ENCODE peak calls at places on chromosomes 16 and 17, in eight cellular contexts. Y is lower leg skin, X is kidney epithelial cell, D is cardiac muscle cell, C is adrenal gland, M is uterus, R is lung, F is upper lobe of right lung. N is an unnamed sample.

GRCh38 chr17:40482722-40483121 is 18.7 kb downstream of the TNS4 start:
- DNase-seq in R (no peak), Y (no peak), F (no peak), C (no peak), M (no peak), X (no peak), D (no peak), N (no peak)

GRCh38 chr16:84266451-84266850 is 26.6 kb upstream of the KCNG4 start:
- DNase-seq in C (peak; percentile 88), Y (no peak), D (peak; percentile 76), R (peak; percentile 44), F (no peak), M (no peak), X (no peak), N (no peak)

GRCh38 chr17:50048988-50049387 is 6.9 kb upstream of the ITGA3 start:
- DNase-seq in D (no peak), F (no peak), C (no peak), R (no peak), M (no peak), X (no peak), Y (no peak), N (no peak)

GRCh38 chr16:2147981-2148671 is at the start of gene RAB26:
- DNase-seq in M (peak; percentile 66), F (peak; percentile 93), X (no peak), D (peak; percentile 67), Y (peak; percentile 95), C (peak; percentile 95), R (peak; percentile 87), N (no peak)

GRCh38 chr17:73742915-73743314 is 98.7 kb upstream of the SDK2 start:
- DNase-seq in F (no peak), Y (no peak), R (no peak), X (no peak), D (no peak), M (no peak), C (no peak), N (no peak)

GRCh38 chr16:49827806-49828428 is 28.0 kb downstream of the ZNF423 start:
- DNase-seq in D (peak; percentile 38), F (no peak), C (no peak), M (no peak), Y (no peak), X (no peak), R (no peak), N (no peak)

GRCh38 chr17:81662002-81662401 is 4.4 kb downstream of the OXLD1 start:
- DNase-seq in C (no peak), F (no peak), R (no peak), M (no peak), Y (no peak), X (no peak), D (no peak), N (no peak)

GRCh38 chr16:79297805-79298204 is 302.7 kb downstream of the MAF start:
- DNase-seq in M (no peak), C (no peak), D (no peak), R (no peak), Y (no peak), F (no peak), X (no peak), N (no peak)

GRCh38 chr17:68377771-68378201 is 79.5 kb downstream of the WIPI1 start:
- DNase-seq in R (no peak), M (no peak), D (no peak), X (no peak), Y (no peak), F (no peak), C (no peak), N (no peak)

GRCh38 chr17:7216242-7217112 is 3.2 kb downstream of the DLG4 start:
- DNase-seq in R (no peak), X (no peak), F (no peak), M (no peak), D (no peak), C (no peak), Y (no peak), N (no peak)
- H3K4me3 ChIP-seq in R (no peak overlapping the region), X (peak overlapping the region; percentile 56), F (peak overlapping the region; percentile 51), M (peak overlapping the region; percentile 47), D (peak overlapping the region; percentile 61), C (peak overlapping the region; percentile 29), Y (no peak overlapping the region), N (peak overlapping the region; percentile 66)

GRCh38 chr16:25257504-25257955 is at the start of gene ZKSCAN2:
- DNase-seq in M (peak; percentile 87), Y (peak; percentile 97), C (peak; percentile 94), D (peak; percentile 94), F (peak; percentile 96), R (peak; percentile 88), X (no peak), N (no peak)

GRCh38 chr16:25258856-25259179 is 1.2 kb upstream of the ZKSCAN2 start:
- DNase-seq in F (no peak), D (no peak), X (no peak), Y (no peak), R (no peak), C (no peak), M (no peak), N (no peak)

GRCh38 chr16:25256821-25257503 is 683 bp downstream of the ZKSCAN2 start:
- DNase-seq in M (no peak), R (no peak), F (no peak), C (no peak), Y (no peak), D (peak; percentile 23), X (peak; percentile 47), N (no peak)

GRCh38 chr16:25257956-25258855 is 561 bp upstream of the ZKSCAN2 start:
- DNase-seq in M (peak; percentile 84), C (peak; percentile 91), X (no peak), D (peak; percentile 91), R (peak; percentile 82), F (peak; percentile 93), Y (peak; percentile 96), N (peak; percentile 51)

DNA sequence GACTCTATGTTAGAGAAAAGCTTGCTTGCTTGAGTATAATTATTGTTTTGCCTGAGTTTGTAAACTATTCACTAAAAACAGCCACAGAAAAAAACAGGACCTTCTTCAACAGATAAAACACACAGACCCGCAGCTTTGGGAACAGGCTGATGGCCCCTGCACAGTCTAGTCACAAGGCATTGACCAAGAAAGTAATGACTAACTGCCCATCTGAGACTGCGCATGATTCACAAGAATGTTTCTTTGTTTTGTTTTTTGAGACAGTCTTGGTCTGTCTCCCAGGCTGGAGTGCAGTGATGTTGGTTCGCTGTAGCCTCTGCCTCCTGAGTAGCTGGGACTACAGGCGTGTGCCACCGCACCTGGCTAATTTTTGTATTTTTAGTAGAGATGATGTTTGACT is 2.8 kb upstream of the ZKSCAN2 start:
- DNase-seq in F (no peak), R (no peak), D (no peak), C (no peak), Y (no peak), M (no peak), X (no peak), N (no peak)
- H3K4me3 ChIP-seq in F (no peak overlapping the region), R (no peak overlapping the region), D (no peak overlapping the region), C (no peak overlapping the region), Y (no peak overlapping the region), M (no peak overlapping the region), X (no peak overlapping the region), N (no peak overlapping the region)

GRCh38 chr17:7133916-7134315 is 19.3 kb upstream of the ASGR2 start:
- DNase-seq in M (no peak), F (no peak), Y (no peak), C (no peak), X (no peak), R (no peak), D (no peak), N (no peak)

GRCh38 chr17:7130626-7131467 is 16.2 kb upstream of the ASGR2 start:
- DNase-seq in X (no peak), D (peak; percentile 12), F (no peak), Y (no peak), C (no peak), M (no peak), R (no peak), N (no peak)

GRCh38 chr17:7136266-7136877 is 21.8 kb upstream of the ASGR2 start:
- DNase-seq in C (peak; percentile 88), Y (peak; percentile 95), M (peak; percentile 65), X (peak; percentile 21), F (peak; percentile 89), D (peak; percentile 78), R (peak; percentile 72), N (peak; percentile 4)

GRCh38 chr17:7132511-7133094 is 18.0 kb upstream of the ASGR2 start:
- DNase-seq in C (no peak), X (no peak), Y (no peak), R (no peak), D (peak; percentile 40), F (peak; percentile 55), M (no peak), N (no peak)

GRCh38 chr17:7133424-7133823 is 18.8 kb upstream of the ASGR2 start:
- DNase-seq in X (no peak), Y (no peak), F (peak; percentile 76), D (peak; percentile 17), R (peak; percentile 49), M (no peak), C (peak; percentile 65), N (no peak)
- H3K4me3 ChIP-seq in X (no peak overlapping the region), Y (no peak overlapping the region), F (no peak overlapping the region), D (no peak overlapping the region), R (no peak overlapping the region), M (no peak overlapping the region), C (no peak overlapping the region), N (no peak overlapping the region)

GRCh38 chr17:48515925-48516900 is 14.6 kb downstream of the HOXB1 start:
- DNase-seq in R (no peak), Y (no peak), M (no peak), D (no peak), X (no peak), C (no peak), F (no peak), N (no peak)

GRCh38 chr17:48510761-48511604 is 19.8 kb downstream of the HOXB1 start:
- DNase-seq in C (no peak), M (no peak), R (no peak), F (no peak), Y (peak; percentile 45), D (peak; percentile 76), X (no peak), N (peak; percentile 29)

GRCh38 chr17:48513097-48513496 is 17.7 kb downstream of the HOXB1 start:
- DNase-seq in M (no peak), C (no peak), Y (no peak), D (peak; percentile 37), X (no peak), F (no peak), R (no peak), N (no peak)

GRCh38 chr17:48514483-48514876 is 16.3 kb downstream of the HOXB1 start:
- DNase-seq in F (no peak), M (no peak), C (no peak), X (no peak), R (no peak), D (no peak), Y (no peak), N (no peak)

DNA sequence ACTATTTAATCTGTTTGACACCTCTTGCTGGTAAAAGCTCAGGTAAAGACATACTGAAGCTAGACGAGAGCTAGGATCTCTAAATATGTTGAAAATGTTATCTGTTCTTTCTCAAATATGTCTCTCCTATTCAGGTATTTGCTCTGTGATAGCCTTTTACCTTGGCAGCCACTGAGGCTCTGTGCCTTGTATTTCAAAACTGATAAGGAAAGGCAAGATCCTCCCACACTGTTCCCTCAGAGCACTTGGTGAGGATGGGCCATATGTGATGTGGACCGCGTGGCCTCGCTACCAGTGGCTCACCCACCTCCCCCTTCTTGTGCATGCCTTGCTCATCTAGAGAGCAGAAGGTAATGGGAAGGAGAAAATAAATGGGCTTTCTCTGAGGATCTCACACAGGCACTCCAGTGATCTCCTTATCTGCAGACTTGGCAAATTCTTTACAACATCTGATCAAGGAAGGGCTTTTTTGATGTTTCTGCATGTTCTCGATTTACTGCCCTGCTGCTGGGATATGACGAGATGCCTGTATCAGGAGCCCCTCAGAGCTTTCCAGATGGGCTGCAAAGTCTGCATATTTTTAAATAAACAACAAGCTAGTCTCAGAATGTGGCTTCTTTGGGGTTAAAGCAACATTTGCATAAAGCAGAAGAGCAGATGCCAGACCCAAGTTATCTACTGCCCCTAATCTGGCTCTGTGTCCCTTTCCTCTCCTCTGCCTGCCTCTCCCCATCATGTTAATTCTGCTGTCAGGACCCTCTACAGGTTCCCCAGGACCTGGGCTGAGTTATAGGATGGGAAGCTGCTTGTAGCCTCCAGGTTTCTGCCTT is 16.9 kb downstream of the HOXB1 start:
- DNase-seq in D (no peak), R (no peak), C (no peak), F (no peak), Y (peak; percentile 46), X (no peak), M (no peak), N (no peak)
- H3K4me3 ChIP-seq in D (no peak overlapping the region), R (no peak overlapping the region), C (no peak overlapping the region), F (no peak overlapping the region), Y (no peak overlapping the region), X (no peak overlapping the region), M (no peak overlapping the region), N (no peak overlapping the region)